ENCODE peak calls at places on chromosome 6, in ten cellular contexts. P is AG10803, J is left ventricle myocardium inferior, K is foreskin fibroblast, V is psoas muscle, S is heart right ventricle, O is astrocyte of the spinal cord, A is spleen, B is tibial nerve, N is endodermal cell. Z is an unnamed sample.

GRCh38 chr6:39948156-39948850 is 14.0 kb upstream of the MOCS1 start:
- DNase-seq in P (no peak), J (no peak), K (no peak), V (no peak), S (no peak), O (no peak), A (no peak), B (no peak), N (no peak), Z (no peak)

GRCh38 chr6:30158475-30159025 is 2.5 kb downstream of the TRIM10 start:
- DNase-seq in P (no peak), J (no peak), K (no peak), V (no peak), S (no peak), O (no peak), A (no peak), B (no peak), N (no peak), Z (no peak)

GRCh38 chr6:40819182-40819834 is 219.7 kb downstream of the UNC5CL start:
- DNase-seq in P (peak; percentile 17), J (no peak), K (no peak), V (no peak), S (no peak), O (no peak), A (no peak), B (no peak), N (no peak), Z (no peak)

GRCh38 chr6:32790306-32790705 is 26.5 kb downstream of the HLA-DOB start:
- DNase-seq in P (no peak), J (no peak), K (peak; percentile 8), V (no peak), S (no peak), O (no peak), A (no peak), B (no peak), N (no peak), Z (no peak)

GRCh38 chr6:98366406-98366805 is 468.0 kb upstream of the POU3F2 start:
- DNase-seq in P (no peak), J (no peak), K (no peak), V (no peak), S (no peak), O (no peak), A (no peak), B (no peak), N (no peak), Z (no peak)

GRCh38 chr6:10951675-10952282 is 64.9 kb downstream of the SYCP2L start:
- DNase-seq in P (peak; percentile 62), J (no peak), K (peak; percentile 74), V (no peak), S (no peak), O (peak; percentile 68), A (no peak), B (no peak), N (no peak), Z (peak; percentile 3)

GRCh38 chr6:146289816-146290588 is 253.6 kb upstream of the RAB32 start:
- DNase-seq in P (peak; percentile 71), J (no peak), K (peak; percentile 83), V (no peak), S (peak; percentile 21), O (peak; percentile 81), A (no peak), B (no peak), N (no peak), Z (no peak)

GRCh38 chr6:47822856-47823554 is 41.2 kb downstream of the OPN5 start:
- DNase-seq in P (no peak), J (no peak), K (no peak), V (no peak), S (no peak), O (peak; percentile 6), A (no peak), B (no peak), N (no peak), Z (no peak)

GRCh38 chr6:85864453-85865401 is 222.0 kb upstream of the SYNCRIP start:
- DNase-seq in P (peak; percentile 11), J (no peak), K (peak; percentile 30), V (no peak), S (no peak), O (peak; percentile 35), A (no peak), B (no peak), N (no peak), Z (no peak)

GRCh38 chr6:127520061-127520460 is 926 bp upstream of the MTCL3 start:
- DNase-seq in P (no peak), J (no peak), K (peak; percentile 48), V (no peak), S (no peak), O (peak; percentile 18), A (no peak), B (no peak), N (peak; percentile 53), Z (no peak)

GRCh38 chr6:7052441-7052936 is 55.3 kb upstream of the RREB1 start:
- DNase-seq in P (peak; percentile 62), J (peak; percentile 67), K (peak; percentile 54), V (peak; percentile 92), S (peak; percentile 38), O (peak; percentile 88), A (peak; percentile 83), B (no peak), N (peak; percentile 86), Z (no peak)

GRCh38 chr6:127464161-127464880 is 5.1 kb upstream of the KIAA0408 start:
- DNase-seq in P (peak; percentile 81), J (no peak), K (peak; percentile 84), V (no peak), S (no peak), O (peak; percentile 91), A (no peak), B (no peak), N (no peak), Z (no peak)

GRCh38 chr6:74939309-74939708 is 266.5 kb downstream of the COL12A1 start:
- DNase-seq in P (no peak), J (no peak), K (peak; percentile 11), V (no peak), S (no peak), O (peak; percentile 15), A (no peak), B (no peak), N (no peak), Z (no peak)
- TF ChIP-seq CTCF in P (no peak), J (no peak), K (no peak), V (no peak), S (no peak), O (peak; percentile 21), A (no peak), B (no peak), N (no peak), Z (peak; percentile 43)

GRCh38 chr6:111727041-111727440 is 121.4 kb upstream of the TRAF3IP2 start:
- DNase-seq in P (peak; percentile 91), J (no peak), K (no peak), V (no peak), S (no peak), O (peak; percentile 82), A (no peak), B (no peak), N (no peak), Z (no peak)

GRCh38 chr6:111724505-111724904 is 118.8 kb upstream of the TRAF3IP2 start:
- DNase-seq in P (no peak), J (no peak), K (no peak), V (no peak), S (no peak), O (no peak), A (no peak), B (no peak), N (no peak), Z (no peak)

GRCh38 chr6:111725446-111726112 is 119.9 kb upstream of the TRAF3IP2 start:
- DNase-seq in P (peak; percentile 88), J (no peak), K (peak; percentile 56), V (no peak), S (no peak), O (no peak), A (no peak), B (no peak), N (no peak), Z (no peak)

GRCh38 chr6:111730835-111731234 is 125.2 kb upstream of the TRAF3IP2 start:
- DNase-seq in P (no peak), J (peak; percentile 45), K (no peak), V (no peak), S (peak; percentile 44), O (peak; percentile 56), A (no peak), B (peak; percentile 49), N (peak; percentile 49), Z (no peak)

DNA sequence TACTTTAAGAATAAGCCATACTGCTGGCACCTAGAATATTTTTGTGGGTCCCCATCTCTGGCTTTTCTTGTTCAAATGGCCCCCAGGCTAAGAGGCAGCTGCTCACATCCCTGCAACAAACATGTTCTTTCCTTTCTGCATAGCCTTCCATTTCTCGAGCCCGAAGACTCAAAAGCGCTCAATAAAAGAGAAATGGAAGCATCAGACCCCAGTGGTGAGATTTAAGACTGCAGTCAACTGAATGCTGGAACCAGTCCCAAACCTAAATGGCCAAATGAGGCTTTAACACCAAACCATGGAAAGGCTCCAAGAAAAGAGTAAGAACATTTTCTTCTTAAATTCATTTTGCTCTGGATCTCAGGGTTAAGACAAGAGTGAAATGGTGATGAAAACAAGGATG is 122.1 kb upstream of the TRAF3IP2 start:
- DNase-seq in P (no peak), J (no peak), K (peak; percentile 54), V (no peak), S (no peak), O (peak; percentile 81), A (no peak), B (no peak), N (no peak), Z (no peak)
- TF ChIP-seq CTCF in P (peak; percentile 33), J (peak; percentile 59), K (peak; percentile 5), V (no peak), S (no peak), O (peak; percentile 54), A (peak; percentile 35), B (peak; percentile 38), N (peak; percentile 67), Z (peak; percentile 41)

GRCh38 chr6:14192186-14192788 is 74.7 kb downstream of the CD83 start:
- DNase-seq in P (no peak), J (no peak), K (no peak), V (no peak), S (peak; percentile 17), O (no peak), A (no peak), B (no peak), N (no peak), Z (no peak)
- TF ChIP-seq CTCF in P (peak; percentile 24), J (peak; percentile 39), K (no peak), V (no peak), S (no peak), O (no peak), A (no peak), B (no peak), N (no peak), Z (peak; percentile 6)

GRCh38 chr6:67287566-67287965 is 1347.5 kb upstream of the ADGRB3 start:
- DNase-seq in P (no peak), J (no peak), K (peak; percentile 51), V (no peak), S (no peak), O (peak; percentile 40), A (no peak), B (no peak), N (no peak), Z (no peak)

DNA sequence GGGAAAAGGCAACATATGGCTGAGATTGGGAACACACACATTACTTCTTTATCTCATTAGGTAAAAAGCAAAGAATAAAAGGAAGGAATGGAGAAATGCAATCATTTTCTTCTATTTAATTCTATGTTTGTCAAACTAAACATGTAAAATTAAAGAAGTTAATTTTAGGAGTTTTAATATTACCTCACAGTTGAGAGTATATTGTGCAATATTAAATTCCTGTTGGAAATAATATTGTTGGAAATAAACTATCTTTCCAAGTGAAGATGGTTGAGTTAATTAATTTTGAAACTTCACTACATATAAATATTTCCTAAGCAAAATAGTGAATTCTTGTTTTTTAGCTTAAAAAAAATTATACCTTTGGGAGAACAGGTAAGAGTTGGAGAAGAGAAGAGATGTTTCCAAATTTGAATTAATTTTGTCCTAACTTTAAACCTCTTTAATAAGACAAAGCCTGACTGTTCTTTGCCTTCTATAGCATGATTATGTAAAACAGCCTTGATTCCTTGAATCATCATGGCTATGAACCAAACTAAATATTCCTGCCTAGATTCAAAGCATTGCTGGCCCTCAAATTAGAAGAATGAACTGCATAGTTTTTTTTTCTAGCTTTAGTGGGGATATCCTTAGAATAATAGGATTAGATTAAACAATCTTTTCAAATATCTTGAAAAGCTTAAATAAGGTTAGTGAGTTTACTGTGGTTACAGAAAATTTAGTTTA is 1349.1 kb upstream of the ADGRB3 start:
- DNase-seq in P (no peak), J (no peak), K (peak; percentile 65), V (no peak), S (no peak), O (peak; percentile 65), A (no peak), B (no peak), N (no peak), Z (no peak)
- TF ChIP-seq CTCF in P (no peak), J (no peak), K (no peak), V (no peak), S (no peak), O (no peak), A (no peak), B (no peak), N (no peak), Z (no peak)